ENCODE peak calls at places on chromosomes 6 and 20, in four cellular contexts. I is IMR-90, A is mesendoderm, G is neuronal stem cell. R is an unnamed sample.

GRCh38 chr6:116611020-116611419 is 5.3 kb upstream of the RSPH4A start:
- DNase-seq in G (peak; percentile 18), I (no peak), A (no peak), R (no peak)

GRCh38 chr6:113586413-113586812 is 270.7 kb upstream of the MARCKS start:
- DNase-seq in G (no peak), A (no peak), I (peak; percentile 71), R (no peak)

GRCh38 chr6:100549406-100550167 is 84.9 kb upstream of the SIM1 start:
- DNase-seq in A (peak; percentile 68), I (peak; percentile 87), G (no peak), R (no peak)

GRCh38 chr6:15255481-15256414 is 9.9 kb downstream of the JARID2 start:
- DNase-seq in I (no peak), G (no peak), A (no peak), R (no peak)

GRCh38 chr6:164144316-164144715 is 729.8 kb downstream of the QKI start:
- DNase-seq in A (no peak), G (no peak), I (no peak), R (no peak)

GRCh38 chr6:43931201-43931600 is 161.2 kb downstream of the VEGFA start:
- DNase-seq in A (no peak), G (no peak), I (no peak), R (no peak)

GRCh38 chr6:6317386-6317785 is 3.1 kb downstream of the F13A1 start:
- DNase-seq in G (no peak), A (no peak), I (no peak), R (no peak)

GRCh38 chr6:157961116-157961515 is 20.5 kb upstream of the SYNJ2 start:
- DNase-seq in I (no peak), G (no peak), A (no peak), R (no peak)

GRCh38 chr6:130223508-130223907 is 757 bp upstream of the SAMD3 start:
- DNase-seq in A (no peak), G (no peak), I (no peak), R (no peak)

GRCh38 chr6:138109042-138109997 is 2.1 kb upstream of the PERP start:
- DNase-seq in I (peak; percentile 70), A (peak; percentile 55), G (peak; percentile 63), R (no peak)

GRCh38 chr6:13488015-13488895 is 855 bp upstream of the GFOD1 start:
- DNase-seq in G (no peak), A (peak; percentile 67), I (peak; percentile 40), R (peak; percentile 51)

GRCh38 chr20:51300104-51300503 is 242.4 kb downstream of the NFATC2 start:
- DNase-seq in I (no peak), A (no peak), G (no peak), R (no peak)

GRCh38 chr6:108134213-108134973 is 31.4 kb upstream of the NR2E1 start:
- DNase-seq in A (peak; percentile 65), G (peak; percentile 68), I (no peak), R (peak; percentile 28)

GRCh38 chr6:108653864-108654402 is 93.2 kb downstream of the FOXO3 start:
- DNase-seq in G (no peak), I (peak; percentile 37), A (no peak), R (no peak)

GRCh38 chr6:65546894-65547293 is 160.1 kb downstream of the EYS start:
- DNase-seq in G (no peak), I (no peak), A (no peak), R (no peak)

GRCh38 chr6:109318328-109318876 is 63.9 kb downstream of the CD164 start:
- DNase-seq in A (no peak), G (no peak), I (no peak), R (no peak)

GRCh38 chr20:2042400-2042799 is 48.5 kb upstream of the PDYN start:
- DNase-seq in A (no peak), G (no peak), I (peak; percentile 40), R (no peak)

GRCh38 chr20:57993738-57994431 is 234.6 kb downstream of the ANKRD60 start:
- DNase-seq in A (no peak), I (no peak), G (no peak), R (no peak)

GRCh38 chr6:138856654-138857053 is 60.8 kb downstream of the ECT2L start:
- DNase-seq in A (no peak), G (no peak), I (no peak), R (no peak)

GRCh38 chr6:151119823-151120524 is 119.8 kb upstream of the AKAP12 start:
- DNase-seq in G (no peak), A (no peak), I (no peak), R (no peak)

GRCh38 chr20:4406627-4407026 is 315.1 kb upstream of the PRND start:
- DNase-seq in G (no peak), A (no peak), I (peak; percentile 88), R (no peak)

GRCh38 chr6:26033942-26034354 is 53.3 kb upstream of the HFE start:
- DNase-seq in A (peak; percentile 67), G (no peak), I (no peak), R (peak; percentile 54)

GRCh38 chr6:67933278-67933677 is 701.8 kb upstream of the ADGRB3 start:
- DNase-seq in G (no peak), A (peak; percentile 72), I (no peak), R (peak; percentile 55)

GRCh38 chr20:63536997-63537524 is at the start of gene PTK6:
- DNase-seq in G (no peak), A (no peak), I (no peak), R (no peak)

GRCh38 chr20:23629542-23630391 is 8.0 kb downstream of the CST3 start:
- DNase-seq in A (no peak), G (no peak), I (no peak), R (no peak)
- H4K8ac ChIP-seq in A (no peak overlapping the region), G (no peak overlapping the region), I (no peak overlapping the region), R (no peak overlapping the region)

GRCh38 chr6:35035481-35036030 is 105.6 kb downstream of the TCP11 start:
- DNase-seq in A (no peak), I (no peak), G (no peak), R (no peak)
- H4K8ac ChIP-seq in A (no peak overlapping the region), I (no peak overlapping the region), G (no peak overlapping the region), R (no peak overlapping the region)

GRCh38 chr20:53621482-53622246 is 28.0 kb upstream of the ZNF217 start:
- DNase-seq in A (peak; percentile 33), I (peak; percentile 82), G (no peak), R (no peak)

GRCh38 chr20:53623127-53623453 is 29.5 kb upstream of the ZNF217 start:
- DNase-seq in G (no peak), I (no peak), A (no peak), R (no peak)

GRCh38 chr20:53622247-53623114 is 28.8 kb upstream of the ZNF217 start:
- DNase-seq in G (no peak), A (peak; percentile 57), I (no peak), R (no peak)

GRCh38 chr20:53626584-53626983 is 32.9 kb upstream of the ZNF217 start:
- DNase-seq in I (no peak), A (no peak), G (no peak), R (no peak)

DNA sequence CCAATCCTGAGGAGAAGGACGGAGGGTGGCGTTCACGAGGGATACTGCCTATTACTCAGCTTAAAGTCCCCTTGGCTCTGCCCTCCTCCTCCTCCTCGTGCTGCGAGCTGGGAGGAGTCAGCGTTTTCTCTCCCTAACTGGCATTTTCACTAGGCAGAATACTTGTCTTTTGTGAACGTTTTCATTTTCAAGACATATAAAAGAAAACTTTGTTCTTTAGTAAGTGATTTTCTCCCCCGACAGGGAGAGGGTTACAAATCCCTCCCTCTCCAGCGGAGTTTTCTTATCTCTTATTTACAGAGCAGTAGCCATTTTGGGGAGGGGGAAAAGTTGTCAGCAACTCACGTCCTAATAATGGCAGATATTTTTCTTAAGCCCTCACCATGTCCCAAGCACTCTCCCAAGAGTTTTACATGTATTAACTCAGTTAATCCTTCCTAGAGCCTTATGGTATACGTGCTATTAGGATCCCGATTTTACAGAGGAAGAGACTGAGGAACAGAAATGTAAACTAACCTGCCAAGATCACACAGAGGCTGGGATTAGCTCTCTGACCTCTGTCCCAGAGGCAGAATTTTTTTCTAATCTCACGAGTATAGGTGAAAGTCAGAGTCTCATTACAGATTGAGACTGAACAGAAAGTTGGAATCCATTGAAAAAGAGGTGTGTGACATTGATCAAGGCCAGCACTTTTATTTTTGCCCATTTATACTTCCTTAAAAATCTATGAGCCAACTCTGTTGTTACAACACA is 30.0 kb upstream of the ZNF217 start:
- DNase-seq in G (peak; percentile 26), I (peak; percentile 77), A (peak; percentile 87), R (peak; percentile 64)
- H4K8ac ChIP-seq in G (no peak overlapping the region), I (peak overlapping the region; percentile 79), A (no peak overlapping the region), R (peak overlapping the region; percentile 32)

GRCh38 chr20:38304845-38305447 is 990 bp downstream of the BPI start:
- DNase-seq in A (peak; percentile 53), G (no peak), I (peak; percentile 38), R (peak; percentile 71)
- H4K8ac ChIP-seq in A (no peak overlapping the region), G (no peak overlapping the region), I (no peak overlapping the region), R (no peak overlapping the region)

DNA sequence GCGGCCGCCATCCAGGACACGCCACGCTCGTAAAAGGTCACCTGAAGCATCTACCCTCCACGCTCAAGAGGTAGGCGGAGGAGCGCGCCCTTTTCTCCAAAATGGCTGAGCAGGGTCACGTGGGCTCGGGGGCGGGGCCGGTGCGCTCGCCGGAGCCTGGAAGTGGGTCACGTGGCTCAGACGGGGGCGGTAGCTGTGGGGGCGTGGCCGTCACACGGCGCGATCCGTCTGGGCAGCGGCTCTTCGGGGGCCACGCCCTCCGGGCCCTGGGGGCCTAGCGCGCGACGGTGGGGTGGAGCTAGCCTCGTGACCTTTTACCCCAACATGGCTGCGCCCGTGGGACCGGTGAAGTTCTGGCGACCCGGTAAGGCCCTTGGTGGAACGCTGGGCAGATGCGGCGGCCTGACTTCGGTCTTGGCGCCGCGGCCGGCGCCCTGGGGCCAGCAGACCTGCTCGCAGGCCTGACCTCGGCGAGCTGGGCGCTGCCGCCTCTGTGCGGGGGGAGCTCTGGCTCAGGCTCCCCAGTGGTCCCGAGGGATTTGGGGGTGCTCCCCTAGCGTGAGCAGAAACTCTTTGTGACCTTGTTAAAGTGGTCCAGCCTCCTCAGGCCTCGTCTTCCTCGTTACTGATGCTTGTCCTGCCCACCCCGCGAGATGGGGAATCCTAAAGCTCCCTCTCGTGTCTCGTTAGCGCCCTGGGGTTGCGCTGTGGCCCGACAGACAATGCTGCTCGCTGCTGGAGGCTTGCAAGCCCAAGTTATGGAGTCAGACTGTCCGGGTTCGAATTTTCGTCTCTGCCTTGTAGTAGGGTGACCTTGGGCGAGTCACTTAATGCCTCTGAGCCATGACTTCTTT is at the start of gene DHX35:
- DNase-seq in I (peak; percentile 94), G (peak; percentile 96), A (peak; percentile 98), R (peak; percentile 97)
- H4K8ac ChIP-seq in I (peak within 1 kb of the TSS; percentile 96), G (no peak within 1 kb of the TSS), A (peak within 1 kb of the TSS; percentile 44), R (peak within 1 kb of the TSS; percentile 63)

GRCh38 chr6:165782812-165783211 is 119.8 kb upstream of the PDE10A start:
- DNase-seq in I (peak; percentile 14), G (no peak), A (no peak), R (no peak)
- H4K8ac ChIP-seq in I (no peak overlapping the region), G (no peak overlapping the region), A (no peak overlapping the region), R (no peak overlapping the region)

GRCh38 chr20:10434832-10435812 is at the start of gene SLX4IP:
- DNase-seq in I (peak; percentile 95), G (peak; percentile 88), A (peak; percentile 99), R (peak; percentile 95)
- H4K8ac ChIP-seq in I (peak within 1 kb of the TSS; percentile 98), G (no peak within 1 kb of the TSS), A (no peak within 1 kb of the TSS), R (no peak within 1 kb of the TSS)